ENCODE peak calls at places on chromosomes 2 and 18, in ten cellular contexts. M is GM12878, A is A549, I is adrenal gland, C is IMR-90, E is uterus, Y is HCT116, G is tibial nerve, Z is vagina, P is spleen. J is an unnamed sample. For H3K9me3, the result is how much of the 10 kb centered on the place peaks cover.

GRCh38 chr2:219658861-219659260 is 31.4 kb downstream of the SLC4A3 start:
- DNase-seq in M (no peak), A (no peak), I (no peak), C (no peak), E (no peak), Y (no peak), G (no peak), Z (peak), P (no peak), J (no peak)

GRCh38 chr2:81324046-81324445 is 1019.5 kb upstream of the LRRTM1 start:
- DNase-seq in M (no peak), A (no peak), I (no peak), C (no peak), E (no peak), Y (peak), G (no peak), Z (no peak), P (no peak), J (no peak)

GRCh38 chr2:158457826-158458616 is 1.3 kb downstream of the PKP4 start:
- DNase-seq in M (no peak), A (peak), I (peak), C (peak), E (peak), Y (no peak), G (peak), Z (no peak), P (no peak), J (peak)

GRCh38 chr2:230872968-230873669 is 8.4 kb downstream of the ITM2C start:
- DNase-seq in M (peak), A (no peak), I (no peak), C (no peak), E (no peak), Y (no peak), G (no peak), Z (no peak), P (no peak), J (peak)

GRCh38 chr2:17303496-17303895 is 214.7 kb downstream of the RAD51AP2 start:
- DNase-seq in M (no peak), A (no peak), I (no peak), C (peak), E (no peak), Y (no peak), G (no peak), Z (no peak), P (no peak), J (no peak)

GRCh38 chr2:95315801-95316411 is 18.8 kb downstream of the KCNIP3 start:
- DNase-seq in M (no peak), A (no peak), I (no peak), C (peak), E (no peak), Y (no peak), G (no peak), Z (no peak), P (peak), J (no peak)

GRCh38 chr2:222330910-222331309 is 32.1 kb upstream of the PAX3 start:
- DNase-seq in M (no peak), A (no peak), I (no peak), C (no peak), E (no peak), Y (no peak), G (no peak), Z (no peak), P (no peak), J (no peak)

GRCh38 chr2:227230151-227230550 is 65.7 kb downstream of the COL4A3 start:
- DNase-seq in M (no peak), A (no peak), I (no peak), C (no peak), E (no peak), Y (no peak), G (no peak), Z (no peak), P (no peak), J (no peak)

GRCh38 chr2:112688086-112688880 is 32.5 kb upstream of the NT5DC4 start:
- DNase-seq in M (no peak), A (no peak), I (no peak), C (no peak), E (no peak), Y (no peak), G (no peak), Z (no peak), P (no peak), J (peak)

GRCh38 chr2:164678750-164679149 is 57.5 kb upstream of the GRB14 start:
- DNase-seq in M (no peak), A (no peak), I (no peak), C (no peak), E (no peak), Y (no peak), G (no peak), Z (no peak), P (no peak), J (no peak)

GRCh38 chr18:21949326-21950015 is 208.9 kb downstream of the MIB1 start:
- DNase-seq in M (no peak), A (no peak), I (no peak), C (no peak), E (no peak), Y (no peak), G (no peak), Z (no peak), P (no peak), J (peak)

GRCh38 chr2:219073413-219074129 is 12.8 kb upstream of the IHH start:
- DNase-seq in M (no peak), A (peak), I (peak), C (peak), E (no peak), Y (peak), G (no peak), Z (no peak), P (no peak), J (peak)

GRCh38 chr18:74373428-74373827 is 57.8 kb downstream of the C18orf63 start:
- DNase-seq in M (no peak), A (no peak), I (no peak), C (no peak), E (no peak), Y (no peak), G (no peak), Z (no peak), P (no peak), J (no peak)

GRCh38 chr18:67260841-67261240 is 255.7 kb downstream of the DSEL start:
- DNase-seq in M (no peak), A (no peak), I (no peak), C (peak), E (no peak), Y (no peak), G (no peak), Z (no peak), P (no peak), J (no peak)

GRCh38 chr2:200455958-200456421 is 53.9 kb downstream of the KCTD18 start:
- DNase-seq in M (peak), A (no peak), I (peak), C (no peak), E (no peak), Y (no peak), G (no peak), Z (no peak), P (peak), J (no peak)

DNA sequence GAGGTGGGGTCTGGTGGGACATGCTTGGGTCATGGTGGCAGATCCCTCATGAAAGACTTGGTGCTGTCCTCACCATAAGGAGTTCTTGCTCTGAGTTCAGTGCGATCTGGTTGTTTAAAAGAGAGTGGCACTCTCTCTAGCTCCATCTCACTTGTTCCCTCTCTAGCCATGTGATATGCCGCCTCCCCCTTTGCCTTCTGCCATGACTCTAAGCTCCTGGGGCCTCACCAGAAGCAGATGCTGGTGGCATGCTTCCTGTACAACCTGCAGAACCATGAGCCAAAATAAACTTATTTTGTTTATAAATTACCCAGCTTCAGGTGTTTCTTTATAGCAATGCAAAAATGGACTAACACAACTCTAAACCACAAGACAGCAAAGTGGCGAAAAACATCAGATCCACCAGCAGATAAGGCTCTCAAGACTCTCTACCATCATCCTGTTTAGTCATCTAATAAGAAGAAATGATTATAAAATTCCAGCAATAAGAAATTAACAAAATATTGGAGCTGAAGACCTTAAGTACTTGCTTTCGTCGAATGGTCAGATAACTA is 75.5 kb downstream of the OLA1 start:
- DNase-seq in M (no peak), A (no peak), I (no peak), C (no peak), E (no peak), Y (no peak), G (no peak), Z (no peak), P (no peak), J (no peak)
- H3K9me3 ChIP-seq in M (under half), A (half or more), I (under half), C (under half), E (under half), Y (under half), G (under half), Z (under half), P (half or more), J (under half)

GRCh38 chr2:119837759-119838158 is 78.0 kb downstream of the PTPN4 start:
- DNase-seq in M (no peak), A (no peak), I (no peak), C (no peak), E (no peak), Y (no peak), G (no peak), Z (no peak), P (no peak), J (peak)

GRCh38 chr2:119846021-119846420 is 86.3 kb downstream of the PTPN4 start:
- DNase-seq in M (no peak), A (no peak), I (no peak), C (no peak), E (no peak), Y (no peak), G (no peak), Z (no peak), P (no peak), J (no peak)

GRCh38 chr2:119838179-119838578 is 78.5 kb downstream of the PTPN4 start:
- DNase-seq in M (no peak), A (no peak), I (no peak), C (no peak), E (no peak), Y (no peak), G (no peak), Z (no peak), P (no peak), J (peak)

GRCh38 chr2:119837350-119837749 is 77.6 kb downstream of the PTPN4 start:
- DNase-seq in M (no peak), A (no peak), I (no peak), C (no peak), E (no peak), Y (no peak), G (no peak), Z (no peak), P (no peak), J (no peak)

GRCh38 chr2:119841550-119841949 is 81.8 kb downstream of the PTPN4 start:
- DNase-seq in M (no peak), A (no peak), I (no peak), C (peak), E (no peak), Y (no peak), G (no peak), Z (no peak), P (no peak), J (no peak)
- TF ChIP-seq POLR2A in M (no peak), A (no peak), I (no peak), C (no peak), E (no peak), Y (no peak), G (no peak), Z (no peak), P (no peak), J (no peak)

GRCh38 chr2:128594273-128594910 is 275.7 kb upstream of the HS6ST1 start:
- DNase-seq in M (no peak), A (no peak), I (no peak), C (no peak), E (no peak), Y (no peak), G (no peak), Z (no peak), P (no peak), J (no peak)
- H3K9me3 ChIP-seq in M (under half), A (under half), I (under half), C (under half), E (under half), Y (under half), G (under half), Z (under half), P (under half), J (under half)

GRCh38 chr18:79455261-79455660 is 59.5 kb downstream of the NFATC1 start:
- DNase-seq in M (no peak), A (no peak), I (no peak), C (no peak), E (no peak), Y (no peak), G (no peak), Z (no peak), P (no peak), J (no peak)
- TF ChIP-seq POLR2A in M (no peak), A (no peak), I (no peak), C (no peak), E (no peak), Y (no peak), G (no peak), Z (no peak), P (no peak), J (no peak)